ENCODE peak calls at places on chromosomes 12 and 14, in four cellular contexts. X, F, D and Z are unnamed samples.

GRCh38 chr12:84601483-84601882 is 311.1 kb downstream of the SLC6A15 start:
- DNase-seq in X (no peak), F (no peak), D (no peak), Z (no peak)

GRCh38 chr12:73892181-73892580 is 645.5 kb upstream of the ATXN7L3B start:
- DNase-seq in X (no peak), F (no peak), D (no peak), Z (no peak)

GRCh38 chr14:104934380-104934733 is 9.7 kb downstream of the PLD4 start:
- DNase-seq in X (no peak), F (no peak), D (no peak), Z (no peak)

GRCh38 chr12:113822986-113823385 is 143.1 kb downstream of the RBM19 start:
- DNase-seq in X (no peak), F (no peak), D (no peak), Z (no peak)

GRCh38 chr14:60106341-60106740 is 14.6 kb downstream of the PCNX4 start:
- DNase-seq in X (no peak), F (no peak), D (no peak), Z (no peak)

GRCh38 chr12:18905134-18905533 is 167.2 kb downstream of the CAPZA3 start:
- DNase-seq in X (no peak), F (no peak), D (no peak), Z (no peak)

GRCh38 chr14:24313912-24314311 is 2.6 kb downstream of the LTB4R start:
- DNase-seq in X (no peak), F (no peak), D (no peak), Z (no peak)

GRCh38 chr12:109625131-109625559 is 51.6 kb downstream of the MVK start:
- DNase-seq in X (no peak), F (no peak), D (no peak), Z (no peak)

GRCh38 chr12:21523148-21523547 is 2.9 kb upstream of the SPX start:
- DNase-seq in X (no peak), F (no peak), D (no peak), Z (no peak)

GRCh38 chr12:19683178-19683927 is 244.1 kb downstream of the AEBP2 start:
- DNase-seq in X (no peak), F (no peak), D (no peak), Z (no peak)

GRCh38 chr12:58453306-58453705 is 467.0 kb downstream of the LRIG3 start:
- DNase-seq in X (no peak), F (no peak), D (no peak), Z (no peak)

GRCh38 chr12:94285954-94286579 is 137.7 kb downstream of the PLXNC1 start:
- DNase-seq in X (no peak), F (no peak), D (no peak), Z (no peak)

GRCh38 chr14:52267501-52268190 is at the start of gene PTGDR:
- DNase-seq in X (peak; percentile 82), F (no peak), D (no peak), Z (no peak)

GRCh38 chr12:57147641-57147944 is 174 bp upstream of the LRP1-AS start:
- DNase-seq in X (no peak), F (no peak), D (no peak), Z (no peak)

GRCh38 chr14:38837333-38838048 is 265.5 kb downstream of the SEC23A start:
- DNase-seq in X (peak; percentile 38), F (no peak), D (no peak), Z (no peak)

GRCh38 chr14:61315288-61315687 is 6.1 kb upstream of the PRKCH start:
- DNase-seq in X (no peak), F (no peak), D (no peak), Z (no peak)

GRCh38 chr14:102633906-102634595 is 41.6 kb downstream of the RCOR1 start:
- DNase-seq in X (no peak), F (no peak), D (no peak), Z (no peak)

GRCh38 chr14:66206554-66206953 is 279.6 kb upstream of the CCDC196 start:
- DNase-seq in X (no peak), F (no peak), D (no peak), Z (no peak)

GRCh38 chr12:21416611-21417121 is 20.8 kb upstream of the PYROXD1 start:
- DNase-seq in X (no peak), F (no peak), D (no peak), Z (no peak)

GRCh38 chr12:52168019-52168717 is 23.6 kb downstream of the KRT80 start:
- DNase-seq in X (peak; percentile 36), F (no peak), D (no peak), Z (no peak)

GRCh38 chr14:52351561-52352491 is 37.7 kb downstream of the PTGER2 start:
- DNase-seq in X (no peak), F (no peak), D (no peak), Z (peak; percentile 70)

GRCh38 chr12:96141216-96141944 is 52.8 kb upstream of the ELK3 start:
- DNase-seq in X (no peak), F (no peak), D (no peak), Z (no peak)